ENCODE peak calls at places on chromosomes 16 and 17, in nine cellular contexts. V is ovary, F is AG04450, Y is GM18507, Q is adrenal gland, Z is Peyer's patch, G is Caco-2, N is T-helper 1 cell, O is dermis blood vessel endothelial cell. D is an unnamed sample.

GRCh38 chr16:79299154-79299799 is 301.3 kb downstream of the MAF start:
- DNase-seq in V (no peak), F (no peak), Y (no peak), Q (no peak), Z (no peak), G (peak), N (no peak), O (no peak), D (no peak)

GRCh38 chr17:4560837-4561241 is 462 bp upstream of the GGT6 start:
- DNase-seq in V (peak), F (no peak), Y (no peak), Q (peak), Z (no peak), G (no peak), N (no peak), O (no peak), D (no peak)

GRCh38 chr17:50316016-50316587 is 29.8 kb upstream of the XYLT2 start:
- DNase-seq in V (no peak), F (no peak), Y (no peak), Q (no peak), Z (no peak), G (no peak), N (no peak), O (no peak), D (no peak)

GRCh38 chr16:77816293-77816692 is 27.9 kb downstream of the VAT1L start:
- DNase-seq in V (no peak), F (peak), Y (no peak), Q (no peak), Z (no peak), G (no peak), N (no peak), O (peak), D (no peak)

GRCh38 chr17:1999557-2000251 is 25.4 kb downstream of the RTN4RL1 start:
- DNase-seq in V (peak), F (no peak), Y (no peak), Q (peak), Z (no peak), G (no peak), N (no peak), O (peak), D (peak)

GRCh38 chr16:839643-840408 is 39.3 kb upstream of the GNG13 start:
- DNase-seq in V (no peak), F (no peak), Y (no peak), Q (no peak), Z (no peak), G (no peak), N (no peak), O (no peak), D (no peak)

GRCh38 chr17:40362696-40363479 is 1.6 kb downstream of the GJD3 start:
- DNase-seq in V (no peak), F (no peak), Y (peak), Q (peak), Z (peak), G (peak), N (peak), O (peak), D (peak)

GRCh38 chr16:50460538-50461399 is 87.4 kb upstream of the NKD1 start:
- DNase-seq in V (no peak), F (no peak), Y (no peak), Q (no peak), Z (no peak), G (no peak), N (no peak), O (no peak), D (no peak)

GRCh38 chr16:3665508-3665907 is 11.0 kb downstream of the DNASE1 start:
- DNase-seq in V (no peak), F (no peak), Y (no peak), Q (no peak), Z (no peak), G (no peak), N (peak), O (no peak), D (no peak)

GRCh38 chr16:8850279-8850885 is 18.4 kb downstream of the CARHSP1 start:
- DNase-seq in V (peak), F (no peak), Y (no peak), Q (peak), Z (no peak), G (no peak), N (peak), O (peak), D (no peak)

GRCh38 chr17:37642706-37643105 is 540 bp downstream of the DDX52 start:
- DNase-seq in V (no peak), F (no peak), Y (no peak), Q (no peak), Z (no peak), G (peak), N (peak), O (peak), D (no peak)

GRCh38 chr16:89410794-89411309 is 79.5 kb downstream of the ANKRD11 start:
- DNase-seq in V (peak), F (peak), Y (no peak), Q (peak), Z (no peak), G (no peak), N (no peak), O (peak), D (peak)

GRCh38 chr17:64385187-64386083 is 5.2 kb downstream of the PECAM1 start:
- DNase-seq in V (peak), F (peak), Y (no peak), Q (peak), Z (no peak), G (no peak), N (peak), O (peak), D (no peak)

GRCh38 chr17:4365628-4366311 is 705 bp downstream of the UBE2G1 start:
- DNase-seq in V (peak), F (no peak), Y (no peak), Q (peak), Z (peak), G (peak), N (peak), O (peak), D (no peak)

GRCh38 chr17:33474789-33475188 is 181.7 kb upstream of the ASIC2 start:
- DNase-seq in V (no peak), F (no peak), Y (no peak), Q (no peak), Z (no peak), G (no peak), N (no peak), O (no peak), D (no peak)

GRCh38 chr16:4706871-4707270 is 13.5 kb downstream of the NUDT16L1 start:
- DNase-seq in V (no peak), F (no peak), Y (no peak), Q (no peak), Z (no peak), G (no peak), N (no peak), O (no peak), D (no peak)

GRCh38 chr16:5073279-5073629 is 1.6 kb downstream of the ALG1 start:
- DNase-seq in V (no peak), F (no peak), Y (no peak), Q (no peak), Z (no peak), G (no peak), N (no peak), O (no peak), D (no peak)

GRCh38 chr16:54118846-54119245 is 167.7 kb downstream of the IRX3 start:
- DNase-seq in V (no peak), F (no peak), Y (no peak), Q (no peak), Z (no peak), G (no peak), N (no peak), O (no peak), D (no peak)

GRCh38 chr17:42760652-42761581 is at the start of gene RAMP2:
- DNase-seq in V (peak), F (no peak), Y (no peak), Q (no peak), Z (no peak), G (peak), N (no peak), O (peak), D (no peak)

GRCh38 chr16:59684911-59685310 is 950.8 kb upstream of the GOT2 start:
- DNase-seq in V (no peak), F (no peak), Y (no peak), Q (no peak), Z (no peak), G (no peak), N (no peak), O (no peak), D (no peak)

D was measured in LNCaP clone FGC.